ENCODE peak calls at places on chromosomes 13 and 19, in five cellular contexts. M, D, Y, Q and N are unnamed samples.
A peak's percentile ranks its signal among the peaks of the same experiment; 100 is the strongest.

GRCh38 chr13:98909016-98909415 is 68.8 kb downstream of the DOCK9 start:
- DNase-seq in Q (no peak), D (no peak), Y (no peak), M (no peak), N (no peak)

GRCh38 chr13:29849071-29849541 is 1.3 kb downstream of the UBL3 start:
- DNase-seq in M (no peak), Q (peak; percentile 21), Y (peak; percentile 75), D (peak; percentile 16), N (peak; percentile 57)

GRCh38 chr19:49468746-49469447 is 5.1 kb upstream of the FLT3LG start:
- DNase-seq in M (peak; percentile 77), Q (peak; percentile 85), D (peak; percentile 90), Y (peak; percentile 53), N (peak; percentile 71)

GRCh38 chr13:70108276-70108845 is at the start of gene KLHL1:
- DNase-seq in Y (no peak), D (no peak), Q (no peak), M (no peak), N (no peak)

GRCh38 chr19:39599116-39599515 is 3.2 kb upstream of the LGALS13 start:
- DNase-seq in M (no peak), Y (peak; percentile 21), D (no peak), Q (peak; percentile 18), N (peak; percentile 1)

GRCh38 chr13:110397445-110397844 is 90.4 kb downstream of the COL4A2 start:
- DNase-seq in M (no peak), D (no peak), Y (peak; percentile 18), Q (no peak), N (no peak)

GRCh38 chr19:50772408-50773311 is 2.4 kb downstream of the GPR32 start:
- DNase-seq in Q (peak; percentile 50), M (no peak), D (no peak), Y (peak; percentile 68), N (peak; percentile 32)

GRCh38 chr13:21060063-21060826 is 1.1 kb downstream of the LATS2 start:
- DNase-seq in Q (peak; percentile 42), Y (peak; percentile 57), M (peak; percentile 42), D (no peak), N (no peak)

GRCh38 chr13:32267836-32268439 is 47.2 kb downstream of the ZAR1L start:
- DNase-seq in Q (peak; percentile 49), Y (peak; percentile 36), D (peak; percentile 12), M (peak; percentile 20), N (peak; percentile 9)

GRCh38 chr13:80109313-80109712 is 231.6 kb downstream of the SPRY2 start:
- DNase-seq in D (no peak), Y (no peak), M (no peak), Q (no peak), N (no peak)

GRCh38 chr13:87274209-87274819 is 396.9 kb upstream of the SLITRK5 start:
- DNase-seq in M (peak; percentile 0), Y (peak; percentile 49), D (no peak), Q (peak; percentile 7), N (peak; percentile 64)

GRCh38 chr13:113856716-113857065 is 7.2 kb downstream of the GAS6 start:
- DNase-seq in M (no peak), D (no peak), Y (peak; percentile 39), Q (no peak), N (no peak)

GRCh38 chr13:106109391-106109791 is 426.1 kb downstream of the EFNB2 start:
- DNase-seq in M (no peak), D (no peak), Q (no peak), Y (no peak), N (no peak)

GRCh38 chr13:34419025-34419424 is 523.0 kb upstream of the NBEA start:
- DNase-seq in Q (no peak), M (no peak), Y (no peak), D (no peak), N (no peak)